ENCODE peak calls at places on chromosomes 16 and 17, in five cellular contexts. One of them, this sample, is unnamed.

GRCh38 chr16:17444658-17445057 is 26.1 kb downstream of the XYLT1 start:
- DNase-seq in left lung: no peak
- DNase-seq in AG04450: no peak
- DNase-seq in tibial nerve: no peak
- DNase-seq in ovary: no peak
- DNase-seq in this sample: no peak

GRCh38 chr17:732788-733720 is 658 bp downstream of the TLCD3A start:
- DNase-seq in left lung: peak
- DNase-seq in AG04450: no peak
- DNase-seq in tibial nerve: no peak
- DNase-seq in ovary: no peak
- DNase-seq in this sample: peak

GRCh38 chr17:76266244-76266938 is 1.2 kb downstream of the UBALD2 start:
- DNase-seq in left lung: no peak
- DNase-seq in AG04450: no peak
- DNase-seq in tibial nerve: no peak
- DNase-seq in ovary: no peak
- DNase-seq in this sample: no peak

GRCh38 chr16:9012848-9013507 is 49.3 kb upstream of the USP7 start:
- DNase-seq in left lung: no peak
- DNase-seq in AG04450: no peak
- DNase-seq in tibial nerve: no peak
- DNase-seq in ovary: no peak
- DNase-seq in this sample: no peak

GRCh38 chr16:5207001-5207523 is 109.5 kb upstream of the EEF2KMT start:
- DNase-seq in left lung: no peak
- DNase-seq in AG04450: no peak
- DNase-seq in tibial nerve: no peak
- DNase-seq in ovary: no peak
- DNase-seq in this sample: no peak

GRCh38 chr17:1491406-1492248 is 859 bp downstream of the MYO1C start:
- DNase-seq in left lung: peak
- DNase-seq in AG04450: no peak
- DNase-seq in tibial nerve: no peak
- DNase-seq in ovary: peak
- DNase-seq in this sample: peak

GRCh38 chr17:65531508-65532431 is 29.7 kb downstream of the AXIN2 start:
- DNase-seq in left lung: peak
- DNase-seq in AG04450: peak
- DNase-seq in tibial nerve: no peak
- DNase-seq in ovary: peak
- DNase-seq in this sample: no peak

GRCh38 chr17:78995761-78996451 is 13.7 kb downstream of the CANT1 start:
- DNase-seq in left lung: peak
- DNase-seq in AG04450: no peak
- DNase-seq in tibial nerve: no peak
- DNase-seq in ovary: peak
- DNase-seq in this sample: peak

GRCh38 chr16:87930456-87930855 is 5.9 kb downstream of the CA5A start:
- DNase-seq in left lung: no peak
- DNase-seq in AG04450: no peak
- DNase-seq in tibial nerve: no peak
- DNase-seq in ovary: no peak
- DNase-seq in this sample: no peak

GRCh38 chr17:78197147-78197830 is 10.1 kb downstream of the AFMID start:
- DNase-seq in left lung: no peak
- DNase-seq in AG04450: no peak
- DNase-seq in tibial nerve: no peak
- DNase-seq in ovary: no peak
- DNase-seq in this sample: no peak

GRCh38 chr17:57498443-57498842 is 242.1 kb downstream of the MSI2 start:
- DNase-seq in left lung: no peak
- DNase-seq in AG04450: no peak
- DNase-seq in tibial nerve: no peak
- DNase-seq in ovary: no peak
- DNase-seq in this sample: no peak

GRCh38 chr17:57501016-57501415 is 244.1 kb downstream of the CCDC182 start:
- DNase-seq in left lung: no peak
- DNase-seq in AG04450: no peak
- DNase-seq in tibial nerve: no peak
- DNase-seq in ovary: no peak
- DNase-seq in this sample: no peak

GRCh38 chr17:57502696-57503307 is 242.3 kb downstream of the CCDC182 start:
- DNase-seq in left lung: no peak
- DNase-seq in AG04450: no peak
- DNase-seq in tibial nerve: no peak
- DNase-seq in ovary: no peak
- DNase-seq in this sample: no peak

GRCh38 chr17:57496382-57496781 is 240.1 kb downstream of the MSI2 start:
- DNase-seq in left lung: no peak
- DNase-seq in AG04450: no peak
- DNase-seq in tibial nerve: no peak
- DNase-seq in ovary: no peak
- DNase-seq in this sample: no peak

GRCh38 chr17:57499648-57500049 is 243.3 kb downstream of the MSI2 start:
- DNase-seq in left lung: no peak
- DNase-seq in AG04450: no peak
- DNase-seq in tibial nerve: no peak
- DNase-seq in ovary: no peak
- DNase-seq in this sample: no peak
- TF ChIP-seq CTCF in left lung: no peak
- TF ChIP-seq CTCF in AG04450: no peak
- TF ChIP-seq CTCF in tibial nerve: no peak
- TF ChIP-seq CTCF in ovary: no peak
- TF ChIP-seq CTCF in this sample: no peak

GRCh38 chr16:85200471-85201278 is 88.4 kb upstream of the CIBAR2 start:
- DNase-seq in left lung: no peak
- DNase-seq in AG04450: no peak
- DNase-seq in tibial nerve: no peak
- DNase-seq in ovary: no peak
- DNase-seq in this sample: no peak
- H3K27ac ChIP-seq in left lung: no peak
- H3K27ac ChIP-seq in AG04450: peak
- H3K27ac ChIP-seq in tibial nerve: no peak
- H3K27ac ChIP-seq in ovary: peak
- H3K27ac ChIP-seq in this sample: no peak

GRCh38 chr16:25223964-25224363 is 7.2 kb downstream of the AQP8 start:
- DNase-seq in left lung: no peak
- DNase-seq in AG04450: no peak
- DNase-seq in tibial nerve: no peak
- DNase-seq in ovary: no peak
- DNase-seq in this sample: no peak

GRCh38 chr16:25222959-25223358 is 6.2 kb downstream of the AQP8 start:
- DNase-seq in left lung: no peak
- DNase-seq in AG04450: no peak
- DNase-seq in tibial nerve: no peak
- DNase-seq in ovary: no peak
- DNase-seq in this sample: no peak

GRCh38 chr16:25224731-25225319 is 8.1 kb downstream of the AQP8 start:
- DNase-seq in left lung: no peak
- DNase-seq in AG04450: no peak
- DNase-seq in tibial nerve: no peak
- DNase-seq in ovary: no peak
- DNase-seq in this sample: no peak

GRCh38 chr16:25228372-25228771 is 11.6 kb downstream of the AQP8 start:
- DNase-seq in left lung: no peak
- DNase-seq in AG04450: no peak
- DNase-seq in tibial nerve: no peak
- DNase-seq in ovary: no peak
- DNase-seq in this sample: no peak
- TF ChIP-seq CTCF in left lung: no peak
- TF ChIP-seq CTCF in AG04450: no peak
- TF ChIP-seq CTCF in tibial nerve: no peak
- TF ChIP-seq CTCF in ovary: no peak
- TF ChIP-seq CTCF in this sample: no peak

DNA sequence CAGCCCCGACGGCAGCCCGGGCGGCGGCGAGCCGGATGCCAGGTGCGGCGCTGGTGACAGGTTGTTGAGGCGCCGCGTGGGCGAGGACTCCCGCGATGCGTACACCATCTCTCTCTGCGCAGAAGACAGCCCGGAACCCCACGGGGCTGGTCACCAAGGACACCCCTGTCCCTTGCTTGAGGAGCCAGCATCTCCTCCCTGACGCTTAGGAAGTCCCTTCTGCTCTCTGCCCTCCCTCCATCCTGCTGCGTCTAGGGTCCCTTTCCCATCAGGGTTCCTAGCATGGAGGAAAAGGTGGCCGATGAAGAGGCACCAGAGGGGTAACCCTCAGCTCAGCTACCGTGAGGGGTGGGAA is 43.6 kb downstream of the SRCIN1 start:
- DNase-seq in left lung: no peak
- DNase-seq in AG04450: no peak
- DNase-seq in tibial nerve: no peak
- DNase-seq in ovary: no peak
- DNase-seq in this sample: peak
- H3K27ac ChIP-seq in left lung: no peak
- H3K27ac ChIP-seq in AG04450: no peak
- H3K27ac ChIP-seq in tibial nerve: no peak
- H3K27ac ChIP-seq in ovary: no peak
- H3K27ac ChIP-seq in this sample: no peak

GRCh38 chr16:69108069-69108904 is 2.8 kb downstream of the HAS3 start:
- DNase-seq in left lung: peak
- DNase-seq in AG04450: no peak
- DNase-seq in tibial nerve: no peak
- DNase-seq in ovary: no peak
- DNase-seq in this sample: no peak

GRCh38 chr16:69106491-69107291 is 1.2 kb downstream of the HAS3 start:
- DNase-seq in left lung: no peak
- DNase-seq in AG04450: no peak
- DNase-seq in tibial nerve: no peak
- DNase-seq in ovary: no peak
- DNase-seq in this sample: no peak

GRCh38 chr16:69108905-69109252 is 3.4 kb downstream of the HAS3 start:
- DNase-seq in left lung: peak
- DNase-seq in AG04450: no peak
- DNase-seq in tibial nerve: no peak
- DNase-seq in ovary: no peak
- DNase-seq in this sample: no peak

GRCh38 chr16:69107311-69107962 is 2.0 kb downstream of the HAS3 start:
- DNase-seq in left lung: no peak
- DNase-seq in AG04450: no peak
- DNase-seq in tibial nerve: no peak
- DNase-seq in ovary: no peak
- DNase-seq in this sample: peak

GRCh38 chr16:69105501-69106361 is at the start of gene HAS3:
- DNase-seq in left lung: peak
- DNase-seq in AG04450: no peak
- DNase-seq in tibial nerve: no peak
- DNase-seq in ovary: peak
- DNase-seq in this sample: peak
- TF ChIP-seq CTCF in left lung: no peak
- TF ChIP-seq CTCF in AG04450: no peak
- TF ChIP-seq CTCF in tibial nerve: no peak
- TF ChIP-seq CTCF in ovary: no peak
- TF ChIP-seq CTCF in this sample: peak

GRCh38 chr16:104355-104754 is 26.3 kb downstream of the MPG start:
- DNase-seq in left lung: no peak
- DNase-seq in AG04450: no peak
- DNase-seq in tibial nerve: no peak
- DNase-seq in ovary: no peak
- DNase-seq in this sample: no peak

GRCh38 chr16:100989-101388 is 23.0 kb downstream of the MPG start:
- DNase-seq in left lung: no peak
- DNase-seq in AG04450: no peak
- DNase-seq in tibial nerve: no peak
- DNase-seq in ovary: peak
- DNase-seq in this sample: no peak

GRCh38 chr16:102060-102855 is 24.2 kb downstream of the MPG start:
- DNase-seq in left lung: no peak
- DNase-seq in AG04450: no peak
- DNase-seq in tibial nerve: peak
- DNase-seq in ovary: peak
- DNase-seq in this sample: no peak

GRCh38 chr16:104828-105374 is 26.9 kb downstream of the MPG start:
- DNase-seq in left lung: no peak
- DNase-seq in AG04450: no peak
- DNase-seq in tibial nerve: no peak
- DNase-seq in ovary: no peak
- DNase-seq in this sample: no peak

DNA sequence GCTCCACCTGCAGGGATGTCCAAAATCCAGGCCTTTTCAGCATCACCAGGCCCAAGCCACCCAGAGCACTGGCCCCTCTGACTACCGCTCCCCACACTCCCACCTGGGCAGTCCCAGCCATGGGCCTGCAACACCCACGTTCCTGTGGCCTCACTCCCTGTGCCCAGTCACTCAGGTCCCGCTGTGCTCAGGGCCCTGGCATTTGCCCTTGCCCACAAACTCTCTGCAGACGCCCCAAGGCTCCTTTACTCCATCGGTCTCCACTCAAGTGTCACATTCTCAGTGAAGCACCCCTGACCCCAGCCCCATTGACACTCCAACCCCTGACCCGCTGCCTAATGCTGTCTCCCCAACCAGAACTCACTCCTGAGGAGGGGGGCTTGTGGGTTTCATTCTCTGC is 23.6 kb downstream of the MPG start:
- DNase-seq in left lung: no peak
- DNase-seq in AG04450: no peak
- DNase-seq in tibial nerve: no peak
- DNase-seq in ovary: no peak
- DNase-seq in this sample: no peak
- H3K27ac ChIP-seq in left lung: no peak
- H3K27ac ChIP-seq in AG04450: no peak
- H3K27ac ChIP-seq in tibial nerve: peak
- H3K27ac ChIP-seq in ovary: peak
- H3K27ac ChIP-seq in this sample: peak

DNA sequence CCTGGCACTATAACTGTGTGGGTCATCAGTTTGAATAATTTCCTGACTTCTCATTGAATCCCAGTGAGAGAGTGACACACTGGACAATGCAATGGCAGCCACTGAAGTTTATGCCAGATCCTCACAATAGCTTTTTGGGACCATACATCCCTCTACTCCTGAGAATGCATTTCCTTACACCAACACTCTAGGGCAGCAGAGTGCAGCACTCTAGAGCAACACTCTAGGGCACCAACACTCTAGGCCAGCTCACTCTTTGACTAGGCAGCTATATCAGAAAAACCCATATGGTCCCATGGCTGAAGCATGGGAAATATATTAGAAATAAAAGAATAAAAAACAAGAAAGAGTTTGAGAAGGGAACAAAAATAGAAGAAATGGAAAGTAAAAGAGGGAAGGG is 309.2 kb downstream of the MAP2K6 start:
- DNase-seq in left lung: no peak
- DNase-seq in AG04450: no peak
- DNase-seq in tibial nerve: no peak
- DNase-seq in ovary: no peak
- DNase-seq in this sample: no peak
- TF ChIP-seq CTCF in left lung: no peak
- TF ChIP-seq CTCF in AG04450: peak
- TF ChIP-seq CTCF in tibial nerve: no peak
- TF ChIP-seq CTCF in ovary: no peak
- TF ChIP-seq CTCF in this sample: no peak

GRCh38 chr16:84850714-84851113 is 30.9 kb downstream of the CRISPLD2 start:
- DNase-seq in left lung: no peak
- DNase-seq in AG04450: no peak
- DNase-seq in tibial nerve: no peak
- DNase-seq in ovary: no peak
- DNase-seq in this sample: no peak
- H3K27ac ChIP-seq in left lung: no peak
- H3K27ac ChIP-seq in AG04450: peak
- H3K27ac ChIP-seq in tibial nerve: no peak
- H3K27ac ChIP-seq in ovary: no peak
- H3K27ac ChIP-seq in this sample: no peak

GRCh38 chr16:85062728-85063336 is 35.2 kb downstream of the KIAA0513 start:
- DNase-seq in left lung: no peak
- DNase-seq in AG04450: no peak
- DNase-seq in tibial nerve: no peak
- DNase-seq in ovary: no peak
- DNase-seq in this sample: no peak
- TF ChIP-seq CTCF in left lung: no peak
- TF ChIP-seq CTCF in AG04450: no peak
- TF ChIP-seq CTCF in tibial nerve: no peak
- TF ChIP-seq CTCF in ovary: no peak
- TF ChIP-seq CTCF in this sample: no peak

This sample was measured in lower lobe of right lung.